ENCODE peak calls at places on chromosomes 1 and 21, in nine cellular contexts. P, E, C, Y, L, Q, N, X and D are unnamed samples.
A peak's percentile ranks its signal among the peaks of the same experiment; 100 is the strongest.

GRCh38 chr21:44801468-44802395 is at the start of gene UBE2G2:
- DNase-seq in P (peak; percentile 44), E (peak; percentile 75), C (no peak), Y (peak; percentile 93), L (peak; percentile 75), Q (no peak), N (peak; percentile 71), X (peak; percentile 90), D (peak; percentile 47)

GRCh38 chr1:84853743-84854721 is 39.0 kb downstream of the LPAR3 start:
- DNase-seq in P (peak; percentile 93), E (peak; percentile 70), C (no peak), Y (no peak), L (peak; percentile 20), Q (no peak), N (no peak), X (no peak), D (peak; percentile 41)

GRCh38 chr1:224513383-224513782 is 78.8 kb upstream of the WDR26 start:
- DNase-seq in P (no peak), E (no peak), C (no peak), Y (no peak), L (no peak), Q (no peak), N (no peak), X (no peak), D (no peak)

GRCh38 chr1:86500731-86501130 is 32.0 kb downstream of the CLCA1 start:
- DNase-seq in P (no peak), E (no peak), C (no peak), Y (no peak), L (no peak), Q (no peak), N (no peak), X (no peak), D (no peak)

GRCh38 chr1:221279146-221279545 is 399.9 kb downstream of the HLX start:
- DNase-seq in P (no peak), E (no peak), C (no peak), Y (no peak), L (no peak), Q (no peak), N (no peak), X (no peak), D (no peak)

GRCh38 chr1:28205243-28205642 is 27.6 kb downstream of the DNAJC8 start:
- DNase-seq in P (no peak), E (no peak), C (no peak), Y (no peak), L (no peak), Q (no peak), N (no peak), X (no peak), D (no peak)

GRCh38 chr1:203086992-203087763 is 1.4 kb upstream of the MYOG start:
- DNase-seq in P (no peak), E (no peak), C (no peak), Y (no peak), L (no peak), Q (no peak), N (no peak), X (no peak), D (peak; percentile 23)

GRCh38 chr1:59232209-59232608 is 64.7 kb upstream of the FGGY start:
- DNase-seq in P (no peak), E (no peak), C (no peak), Y (no peak), L (no peak), Q (no peak), N (no peak), X (no peak), D (no peak)

GRCh38 chr1:2468041-2468472 is 8.0 kb upstream of the PLCH2 start:
- DNase-seq in P (no peak), E (peak; percentile 41), C (no peak), Y (no peak), L (no peak), Q (no peak), N (no peak), X (no peak), D (peak; percentile 34)

GRCh38 chr1:1208713-1209433 is 2.5 kb upstream of the TNFRSF18 start:
- DNase-seq in P (no peak), E (peak; percentile 40), C (no peak), Y (no peak), L (no peak), Q (no peak), N (no peak), X (peak; percentile 34), D (no peak)

GRCh38 chr1:98203461-98203860 is 282.6 kb upstream of the DPYD start:
- DNase-seq in P (peak; percentile 24), E (peak; percentile 74), C (no peak), Y (no peak), L (no peak), Q (no peak), N (no peak), X (no peak), D (no peak)

GRCh38 chr1:183676515-183677189 is 23.5 kb upstream of the APOBEC4 start:
- DNase-seq in P (peak; percentile 8), E (peak; percentile 19), C (no peak), Y (no peak), L (no peak), Q (peak; percentile 32), N (no peak), X (no peak), D (no peak)

GRCh38 chr1:148290881-148291280 is 138.8 kb upstream of the NBPF11 start:
- DNase-seq in P (no peak), E (peak; percentile 9), C (no peak), Y (no peak), L (no peak), Q (no peak), N (no peak), X (no peak), D (no peak)

GRCh38 chr21:32584472-32584871 is 851 bp downstream of the TCP10L start:
- DNase-seq in P (no peak), E (no peak), C (no peak), Y (no peak), L (no peak), Q (no peak), N (no peak), X (no peak), D (no peak)

GRCh38 chr1:39183503-39184353 is 20.8 kb upstream of the MACF1 start:
- DNase-seq in P (peak; percentile 84), E (peak; percentile 76), C (peak; percentile 22), Y (peak; percentile 76), L (peak; percentile 91), Q (no peak), N (no peak), X (no peak), D (peak; percentile 92)

GRCh38 chr21:45288441-45288841 is 746 bp upstream of the POFUT2 start:
- DNase-seq in P (no peak), E (no peak), C (no peak), Y (no peak), L (no peak), Q (no peak), N (no peak), X (no peak), D (no peak)

DNA sequence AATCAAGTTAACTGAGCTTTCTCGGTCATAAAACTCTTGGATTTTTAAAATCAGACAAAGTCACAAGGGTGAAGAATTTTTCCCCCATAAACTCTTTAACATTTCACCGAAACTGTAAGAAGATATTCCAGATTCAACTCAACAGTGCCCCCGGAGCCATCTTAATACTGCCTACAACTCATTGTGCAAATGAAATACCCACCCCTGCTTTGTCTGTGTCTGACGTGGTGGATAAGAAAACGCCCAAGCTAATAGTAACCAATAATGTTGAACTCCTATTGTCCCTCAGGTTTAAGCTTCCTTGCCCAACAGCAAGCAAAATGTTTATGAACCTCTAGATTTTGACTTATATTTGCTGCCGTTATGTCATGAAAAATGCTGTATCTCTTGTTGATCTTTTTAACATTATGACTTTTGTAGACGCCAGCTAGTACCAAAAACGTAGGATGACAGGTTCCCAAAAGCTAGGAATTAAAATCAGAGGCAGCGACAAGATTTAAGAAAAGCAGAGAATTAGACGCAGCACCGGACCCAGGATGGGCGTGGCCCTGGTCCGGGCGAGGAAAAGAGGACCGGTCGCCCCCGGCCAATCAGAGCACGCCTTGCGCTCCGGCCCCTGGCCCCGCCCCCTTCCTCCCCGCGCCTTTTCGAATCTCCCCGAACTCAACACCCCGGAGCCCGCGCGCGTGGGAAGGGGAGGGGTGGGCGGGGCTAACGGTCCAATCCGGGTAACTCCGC is 1.1 kb downstream of the STMN1 start:
- DNase-seq in P (peak; percentile 84), E (peak; percentile 91), C (peak; percentile 69), Y (peak; percentile 96), L (peak; percentile 88), Q (peak; percentile 29), N (peak; percentile 95), X (peak; percentile 99), D (no peak)
- TF ChIP-seq CTCF in P (peak; percentile 33), E (peak; percentile 32), C (no peak), Y (no peak), L (no peak), Q (peak; percentile 10), N (no peak), X (no peak), D (no peak)

DNA sequence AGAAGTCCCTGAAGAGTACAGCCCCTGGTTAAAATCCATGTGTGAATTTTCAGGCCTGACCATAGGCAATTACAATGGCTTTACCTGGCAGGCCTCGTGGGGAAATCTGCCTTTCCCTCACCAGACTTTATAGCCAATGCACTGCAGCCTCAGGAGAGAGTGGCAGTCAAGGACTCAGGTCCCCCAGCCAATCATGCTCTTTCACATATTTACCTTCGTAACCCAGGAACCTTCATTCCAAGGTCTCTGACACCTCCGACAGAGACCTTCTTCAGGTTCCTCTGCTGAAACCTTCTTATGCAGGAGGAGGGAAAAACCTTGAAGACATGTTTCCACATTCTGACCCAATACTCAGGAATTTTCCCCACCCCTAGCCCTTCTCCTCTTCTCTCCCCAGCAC is 118.9 kb downstream of the FASLG start:
- DNase-seq in P (no peak), E (no peak), C (no peak), Y (no peak), L (no peak), Q (no peak), N (no peak), X (no peak), D (no peak)
- TF ChIP-seq CTCF in P (no peak), E (no peak), C (no peak), Y (no peak), L (no peak), Q (no peak), N (no peak), X (no peak), D (no peak)

DNA sequence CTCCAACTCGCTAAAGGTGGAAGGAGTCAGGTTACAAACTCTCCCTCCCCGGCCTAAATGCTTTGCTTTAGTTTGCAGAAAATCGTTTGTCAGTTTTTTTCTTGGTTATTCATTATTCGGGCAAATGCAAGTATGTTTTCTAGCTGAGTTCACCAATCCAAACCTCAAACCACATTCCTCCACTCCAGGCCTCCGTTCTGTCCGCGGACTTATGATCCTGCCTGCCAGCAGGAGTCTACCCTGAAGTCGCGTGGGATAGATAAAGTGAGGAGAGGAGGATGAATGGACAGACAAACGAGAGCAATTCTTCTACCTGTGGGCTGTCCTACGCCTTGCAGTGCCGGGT is 1.3 kb downstream of the ADAMTS1 start:
- DNase-seq in P (peak; percentile 60), E (peak; percentile 94), C (no peak), Y (no peak), L (peak; percentile 33), Q (no peak), N (no peak), X (no peak), D (no peak)
- TF ChIP-seq CTCF in P (peak; percentile 46), E (peak; percentile 43), C (no peak), Y (no peak), L (no peak), Q (no peak), N (no peak), X (no peak), D (no peak)

DNA sequence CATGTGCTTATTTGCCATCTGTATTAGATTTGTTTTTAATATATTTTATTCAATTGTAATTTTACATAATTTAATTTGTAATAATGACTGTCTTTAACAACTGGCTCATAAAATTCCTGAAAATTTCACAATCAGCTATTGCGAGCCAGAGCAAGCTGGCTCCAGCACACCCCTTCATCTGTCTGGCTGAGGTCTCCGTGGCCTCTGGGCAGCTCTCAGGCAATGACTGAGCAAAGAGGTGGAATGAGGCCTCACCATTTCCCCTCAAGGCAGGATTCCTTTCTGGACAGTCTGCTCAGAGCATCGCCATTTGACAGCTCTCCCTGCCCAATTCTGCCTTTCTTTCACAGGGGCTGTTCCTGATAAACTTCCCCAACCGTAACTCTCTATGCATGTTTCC is 5.8 kb upstream of the KANK4 start:
- DNase-seq in P (no peak), E (peak; percentile 37), C (no peak), Y (no peak), L (no peak), Q (peak; percentile 83), N (no peak), X (no peak), D (peak; percentile 77)
- TF ChIP-seq CTCF in P (no peak), E (no peak), C (no peak), Y (no peak), L (no peak), Q (no peak), N (no peak), X (no peak), D (no peak)